ENCODE peak calls at places on chromosomes 2 and 18, in eight cellular contexts. J is NT2/D1, P is tibial nerve, C is IMR-90, V is right lobe of liver, T is adrenal gland, Y is heart right ventricle, Z is H9. F is an unnamed sample.

GRCh38 chr2:229825476-229825875 is 96.3 kb downstream of the TRIP12 start:
- DNase-seq in J (no peak), P (no peak), C (no peak), V (no peak), T (no peak), Y (no peak), Z (no peak), F (no peak)

GRCh38 chr2:109614715-109615636 is 812 bp downstream of the SOWAHC start:
- DNase-seq in J (no peak), P (no peak), C (no peak), V (peak; percentile 73), T (no peak), Y (peak; percentile 12), Z (peak; percentile 50), F (no peak)

GRCh38 chr2:112708968-112709367 is 11.9 kb upstream of the NT5DC4 start:
- DNase-seq in J (no peak), P (no peak), C (no peak), V (no peak), T (no peak), Y (no peak), Z (no peak), F (no peak)

GRCh38 chr2:45009928-45010705 is 865 bp upstream of the SIX2 start:
- DNase-seq in J (no peak), P (peak; percentile 59), C (no peak), V (no peak), T (peak; percentile 61), Y (peak; percentile 81), Z (no peak), F (peak; percentile 69)

GRCh38 chr18:26003391-26003790 is 87.0 kb downstream of the SS18 start:
- DNase-seq in J (no peak), P (peak; percentile 7), C (no peak), V (no peak), T (no peak), Y (no peak), Z (no peak), F (no peak)

GRCh38 chr2:148020036-148020357 is 540 bp downstream of the ORC4 start:
- DNase-seq in J (no peak), P (peak; percentile 17), C (peak; percentile 39), V (no peak), T (no peak), Y (no peak), Z (no peak), F (no peak)

GRCh38 chr2:118856978-118857676 is 9.7 kb upstream of the EN1 start:
- DNase-seq in J (no peak), P (no peak), C (no peak), V (no peak), T (no peak), Y (no peak), Z (peak; percentile 50), F (no peak)

GRCh38 chr2:128477026-128477820 is 158.6 kb upstream of the HS6ST1 start:
- DNase-seq in J (no peak), P (no peak), C (no peak), V (peak; percentile 12), T (no peak), Y (no peak), Z (no peak), F (no peak)

GRCh38 chr2:175880-176800 is 87.7 kb downstream of the SH3YL1 start:
- DNase-seq in J (no peak), P (no peak), C (peak; percentile 1), V (no peak), T (peak; percentile 85), Y (no peak), Z (no peak), F (no peak)

GRCh38 chr2:158732573-158733429 is 62.3 kb upstream of the DAPL1 start:
- DNase-seq in J (no peak), P (no peak), C (no peak), V (no peak), T (no peak), Y (no peak), Z (no peak), F (no peak)

GRCh38 chr2:138193416-138194213 is 229.3 kb downstream of the HNMT start:
- DNase-seq in J (no peak), P (no peak), C (no peak), V (no peak), T (no peak), Y (no peak), Z (no peak), F (no peak)

GRCh38 chr2:64645014-64645418 is 8.7 kb downstream of the SERTAD2 start:
- DNase-seq in J (peak; percentile 83), P (peak; percentile 35), C (peak; percentile 68), V (no peak), T (peak; percentile 66), Y (peak; percentile 60), Z (peak; percentile 91), F (peak; percentile 75)

GRCh38 chr2:214127178-214127970 is 283.5 kb upstream of the VWC2L start:
- DNase-seq in J (peak; percentile 84), P (peak; percentile 41), C (peak; percentile 57), V (no peak), T (no peak), Y (no peak), Z (no peak), F (no peak)

GRCh38 chr2:8259106-8259840 is 422.6 kb upstream of the ID2 start:
- DNase-seq in J (no peak), P (peak; percentile 48), C (no peak), V (no peak), T (no peak), Y (no peak), Z (no peak), F (no peak)

GRCh38 chr2:171490577-171490976 is 31.7 kb upstream of the CYBRD1 start:
- DNase-seq in J (no peak), P (no peak), C (no peak), V (peak; percentile 62), T (peak; percentile 35), Y (no peak), Z (no peak), F (peak; percentile 33)

GRCh38 chr18:33711514-33711913 is 133.5 kb downstream of the ASXL3 start:
- DNase-seq in J (no peak), P (no peak), C (no peak), V (no peak), T (no peak), Y (no peak), Z (no peak), F (no peak)

GRCh38 chr2:185274718-185275484 is 463.7 kb upstream of the FSIP2 start:
- DNase-seq in J (no peak), P (no peak), C (no peak), V (no peak), T (no peak), Y (no peak), Z (no peak), F (no peak)
- H3K9me3 ChIP-seq in J (no peaks in the 10 kb centered on the region), P (no peaks in the 10 kb centered on the region), C (peaks cover 3% of the 10 kb centered on the region), V (no peaks in the 10 kb centered on the region), T (no peaks in the 10 kb centered on the region), Y (no peaks in the 10 kb centered on the region), Z (no peaks in the 10 kb centered on the region), F (no peaks in the 10 kb centered on the region)

GRCh38 chr2:241586564-241587264 is 28.2 kb downstream of the BOK start:
- DNase-seq in J (no peak), P (no peak), C (no peak), V (no peak), T (no peak), Y (no peak), Z (no peak), F (no peak)
- H3K9me3 ChIP-seq in J (peaks cover 34% of the 10 kb centered on the region), P (no peaks in the 10 kb centered on the region), C (peaks cover 50% of the 10 kb centered on the region), V (peaks cover 14% of the 10 kb centered on the region), T (no peaks in the 10 kb centered on the region), Y (peaks cover 21% of the 10 kb centered on the region), Z (peaks cover 17% of the 10 kb centered on the region), F (peaks cover 73% of the 10 kb centered on the region)

GRCh38 chr2:105886029-105886454 is 141.3 kb downstream of the NCK2 start:
- DNase-seq in J (no peak), P (no peak), C (peak; percentile 81), V (no peak), T (peak; percentile 57), Y (no peak), Z (no peak), F (no peak)

GRCh38 chr2:105885456-105885855 is 140.7 kb downstream of the NCK2 start:
- DNase-seq in J (no peak), P (no peak), C (no peak), V (no peak), T (no peak), Y (no peak), Z (no peak), F (no peak)

GRCh38 chr2:105882920-105883319 is 138.2 kb downstream of the NCK2 start:
- DNase-seq in J (no peak), P (no peak), C (no peak), V (no peak), T (no peak), Y (no peak), Z (no peak), F (no peak)

GRCh38 chr2:105886680-105887079 is 142.0 kb downstream of the NCK2 start:
- DNase-seq in J (no peak), P (no peak), C (no peak), V (no peak), T (no peak), Y (no peak), Z (no peak), F (no peak)

DNA sequence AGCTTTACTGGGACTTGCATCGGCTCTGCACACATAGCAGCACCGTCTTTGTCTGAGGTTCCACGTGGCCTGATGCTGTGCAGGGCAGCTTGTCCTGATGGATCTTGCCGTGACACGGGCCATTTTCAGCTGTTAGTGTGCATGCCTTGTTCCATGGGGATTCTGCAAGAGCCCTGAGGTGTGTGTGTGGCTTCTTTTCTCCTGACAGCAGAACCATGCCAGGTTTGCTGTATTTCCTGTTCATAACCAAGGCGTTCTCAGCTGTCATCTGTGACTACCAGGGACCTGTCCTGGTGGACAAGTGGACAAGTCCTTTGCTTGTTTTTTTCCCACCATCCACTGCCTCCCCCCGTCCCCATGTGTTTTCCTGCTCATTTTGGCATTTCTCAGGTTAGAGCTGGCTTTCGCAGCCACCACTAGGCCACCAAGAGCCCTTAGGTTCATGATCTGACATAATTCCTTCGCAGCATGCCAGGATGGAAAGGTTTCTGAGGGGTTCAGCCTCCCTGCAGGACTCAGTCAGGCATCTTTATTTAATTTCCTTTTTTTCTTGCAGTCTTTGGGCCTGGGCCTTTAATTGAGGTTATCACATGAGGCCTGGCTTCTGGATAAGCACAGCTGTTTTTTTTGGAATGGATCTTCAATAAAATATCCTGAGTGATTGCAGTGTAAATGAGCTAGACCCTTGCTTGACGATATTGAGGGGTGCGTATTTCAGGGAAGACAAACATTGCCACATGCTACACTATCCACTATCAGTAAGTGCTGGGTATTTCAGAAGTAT is 139.4 kb downstream of the NCK2 start:
- DNase-seq in J (no peak), P (no peak), C (no peak), V (no peak), T (no peak), Y (no peak), Z (no peak), F (no peak)
- H3K9me3 ChIP-seq in J (peaks cover 22% of the 10 kb centered on the region), P (no peaks in the 10 kb centered on the region), C (peaks cover 3% of the 10 kb centered on the region), V (no peaks in the 10 kb centered on the region), T (no peaks in the 10 kb centered on the region), Y (no peaks in the 10 kb centered on the region), Z (peaks cover 9% of the 10 kb centered on the region), F (no peaks in the 10 kb centered on the region)

GRCh38 chr2:13605266-13605665 is 888.5 kb downstream of the TRIB2 start:
- DNase-seq in J (no peak), P (no peak), C (no peak), V (no peak), T (no peak), Y (no peak), Z (no peak), F (no peak)

GRCh38 chr2:13601506-13601905 is 884.8 kb downstream of the TRIB2 start:
- DNase-seq in J (no peak), P (no peak), C (no peak), V (no peak), T (no peak), Y (no peak), Z (no peak), F (no peak)

GRCh38 chr2:13611939-13612338 is 895.2 kb downstream of the TRIB2 start:
- DNase-seq in J (no peak), P (no peak), C (no peak), V (no peak), T (no peak), Y (no peak), Z (peak; percentile 29), F (no peak)

GRCh38 chr2:13607139-13607538 is 890.4 kb downstream of the TRIB2 start:
- DNase-seq in J (no peak), P (no peak), C (no peak), V (no peak), T (no peak), Y (no peak), Z (no peak), F (no peak)
- H3K9me3 ChIP-seq in J (no peaks in the 10 kb centered on the region), P (no peaks in the 10 kb centered on the region), C (peaks cover 8% of the 10 kb centered on the region), V (no peaks in the 10 kb centered on the region), T (no peaks in the 10 kb centered on the region), Y (no peaks in the 10 kb centered on the region), Z (no peaks in the 10 kb centered on the region), F (peaks cover 9% of the 10 kb centered on the region)

F was measured in A549.